ENCODE peak calls at places on chromosomes 12 and 14, in ten cellular contexts. U, T, W, B, E, P, Y, M, J and F are unnamed samples.

GRCh38 chr12:62848418-62848817 is 86.5 kb downstream of the PPM1H start:
- DNase-seq in B (no peak), W (no peak), U (no peak), Y (no peak), T (no peak), M (no peak), E (no peak), P (peak; percentile 35), J (peak; percentile 72), F (no peak)

GRCh38 chr12:71134405-71134804 is 23.4 kb downstream of the TSPAN8 start:
- DNase-seq in W (no peak), Y (no peak), E (no peak), T (no peak), J (no peak), P (peak; percentile 5), M (no peak), U (no peak), B (no peak), F (no peak)

GRCh38 chr12:3667485-3667884 is 85.4 kb downstream of the CRACR2A start:
- DNase-seq in M (no peak), W (no peak), Y (no peak), J (no peak), E (no peak), B (no peak), U (no peak), T (no peak), P (no peak), F (no peak)

GRCh38 chr12:128586630-128587029 is 237.1 kb downstream of the SLC15A4 start:
- DNase-seq in Y (no peak), E (no peak), W (no peak), B (no peak), U (no peak), J (no peak), M (no peak), T (no peak), P (no peak), F (no peak)

GRCh38 chr12:65462506-65462905 is 184.0 kb downstream of the MSRB3 start:
- DNase-seq in E (no peak), B (no peak), J (no peak), U (no peak), P (no peak), T (no peak), Y (no peak), W (no peak), M (no peak), F (no peak)

GRCh38 chr12:44038411-44038810 is 202.5 kb downstream of the TMEM117 start:
- DNase-seq in J (no peak), B (no peak), E (no peak), U (no peak), T (no peak), W (no peak), Y (no peak), P (no peak), M (no peak), F (no peak)

GRCh38 chr12:56626691-56627090 is 3.4 kb downstream of the BAZ2A start:
- DNase-seq in U (no peak), M (no peak), E (no peak), J (no peak), T (no peak), Y (no peak), B (no peak), P (no peak), W (no peak), F (no peak)

GRCh38 chr12:68792952-68793351 is 15.0 kb upstream of the MDM2 start:
- DNase-seq in W (no peak), P (peak; percentile 47), B (no peak), M (no peak), E (peak; percentile 77), Y (peak; percentile 5), U (peak; percentile 7), T (no peak), J (peak; percentile 22), F (peak; percentile 33)

GRCh38 chr12:115261691-115262398 is 577.9 kb upstream of the TBX3 start:
- DNase-seq in W (no peak), T (no peak), U (no peak), E (peak; percentile 59), B (no peak), P (peak; percentile 8), Y (no peak), J (no peak), M (no peak), F (no peak)

GRCh38 chr12:111753144-111753881 is 13.4 kb upstream of the ALDH2 start:
- DNase-seq in M (peak; percentile 46), P (peak; percentile 69), T (no peak), J (peak; percentile 32), Y (no peak), W (no peak), B (no peak), E (peak; percentile 73), U (peak; percentile 71), F (no peak)

GRCh38 chr14:53408175-53408879 is 255.2 kb upstream of the DDHD1 start:
- DNase-seq in Y (no peak), J (no peak), E (no peak), B (no peak), W (no peak), T (no peak), P (no peak), U (no peak), M (no peak), F (no peak)

GRCh38 chr12:121894633-121895032 is 6.0 kb downstream of the PSMD9 start:
- DNase-seq in P (peak; percentile 63), Y (no peak), B (no peak), U (no peak), M (no peak), T (no peak), E (peak; percentile 43), W (no peak), J (peak; percentile 52), F (no peak)

GRCh38 chr14:33120966-33121365 is 182.3 kb downstream of the NPAS3 start:
- DNase-seq in M (no peak), E (no peak), W (no peak), T (no peak), U (no peak), P (peak; percentile 82), B (no peak), Y (no peak), J (peak; percentile 12), F (no peak)

GRCh38 chr12:81800298-81801148 is 41.4 kb upstream of the PPFIA2 start:
- DNase-seq in Y (no peak), W (no peak), J (peak; percentile 58), P (peak; percentile 71), B (no peak), U (no peak), M (no peak), E (no peak), T (no peak), F (no peak)

GRCh38 chr12:99745106-99745505 is 97.6 kb downstream of the GARIN6 start:
- DNase-seq in M (no peak), U (no peak), W (no peak), E (no peak), T (no peak), Y (no peak), P (peak; percentile 17), J (no peak), B (no peak), F (no peak)

GRCh38 chr12:45191239-45191638 is 24.7 kb upstream of the ANO6 start:
- DNase-seq in Y (no peak), P (peak; percentile 63), B (no peak), E (no peak), T (no peak), U (no peak), J (peak; percentile 37), M (no peak), W (no peak), F (no peak)

GRCh38 chr12:27711312-27711682 is 665 bp downstream of the MRPS35 start:
- DNase-seq in B (no peak), M (no peak), P (no peak), T (no peak), J (peak; percentile 12), W (no peak), U (no peak), Y (no peak), E (peak; percentile 85), F (peak; percentile 21)

GRCh38 chr12:122563361-122563760 is 36.3 kb downstream of the KNTC1 start:
- DNase-seq in P (no peak), Y (no peak), M (no peak), J (no peak), W (no peak), E (no peak), B (no peak), U (no peak), T (no peak), F (no peak)

GRCh38 chr14:20632448-20632830 is 9.1 kb downstream of the OR6S1 start:
- DNase-seq in J (no peak), E (peak; percentile 36), T (no peak), W (no peak), Y (no peak), P (no peak), M (peak; percentile 40), U (no peak), B (no peak), F (no peak)

GRCh38 chr12:121033625-121034349 is 5.3 kb downstream of the OASL start:
- DNase-seq in U (no peak), P (peak; percentile 61), M (no peak), W (peak; percentile 49), T (peak; percentile 47), E (peak; percentile 72), Y (peak; percentile 54), B (peak; percentile 20), J (peak; percentile 40), F (peak; percentile 75)

GRCh38 chr12:9707356-9707755 is 25.5 kb downstream of the CLECL1 start:
- DNase-seq in E (no peak), Y (no peak), W (no peak), P (no peak), J (no peak), T (no peak), M (no peak), U (no peak), B (no peak), F (no peak)

GRCh38 chr14:63710497-63710896 is 17.4 kb downstream of the SGPP1 start:
- DNase-seq in P (no peak), U (no peak), Y (no peak), J (no peak), M (no peak), W (no peak), B (no peak), T (no peak), E (no peak), F (no peak)